ENCODE peak calls at places on chromosomes 12 and 14, in ten cellular contexts. K is Caco-2; I is HTR-8/SVneo; C is AG10803; H is naive thymus-derived CD4-positive, alpha-beta T cell; U is CD4-positive, alpha-beta T cell; L is HFF-Myc; A is MV-4-11; W is A549; J is neuronal stem cell. M is an unnamed sample.

GRCh38 chr12:127393896-127394295 is 873.1 kb upstream of the TMEM132C start:
- DNase-seq in A (no peak), J (no peak), H (no peak), U (no peak), K (no peak), L (peak), C (peak), I (no peak), W (no peak), M (no peak)

GRCh38 chr14:100037351-100037750 is 27.9 kb upstream of the EVL start:
- DNase-seq in J (no peak), C (peak), W (no peak), U (no peak), A (no peak), L (no peak), K (no peak), H (no peak), I (no peak), M (no peak)

GRCh38 chr12:100823988-100824387 is 29.4 kb downstream of the ANO4 start:
- DNase-seq in W (no peak), I (no peak), A (no peak), K (no peak), H (no peak), C (peak), U (no peak), J (no peak), L (no peak), M (no peak)

GRCh38 chr14:22882529-22883190 is 362 bp upstream of the REM2 start:
- DNase-seq in I (peak), J (no peak), C (peak), U (no peak), K (peak), A (no peak), H (peak), W (no peak), L (no peak), M (peak)

GRCh38 chr14:100224229-100224628 is 14.7 kb upstream of the YY1 start:
- DNase-seq in H (no peak), A (no peak), C (no peak), J (no peak), L (no peak), U (no peak), I (no peak), W (no peak), K (no peak), M (no peak)

GRCh38 chr14:75469606-75470237 is 41.9 kb downstream of the JDP2 start:
- DNase-seq in W (no peak), A (no peak), C (no peak), H (no peak), K (peak), I (no peak), J (no peak), U (no peak), L (no peak), M (no peak)

GRCh38 chr12:79454338-79454777 is 236.4 kb downstream of the PAWR start:
- DNase-seq in C (peak), J (no peak), U (no peak), H (no peak), W (no peak), L (peak), A (no peak), K (peak), I (no peak), M (peak)

GRCh38 chr12:77996670-77997069 is 166.0 kb downstream of the NAV3 start:
- DNase-seq in I (no peak), C (no peak), U (no peak), H (no peak), W (no peak), K (no peak), A (no peak), L (no peak), J (no peak), M (no peak)

GRCh38 chr14:29536886-29537511 is 390.6 kb downstream of the PRKD1 start:
- DNase-seq in K (no peak), H (no peak), I (peak), A (no peak), J (no peak), L (no peak), C (peak), U (no peak), W (no peak), M (no peak)

GRCh38 chr12:42090899-42091298 is 53.8 kb downstream of the GXYLT1 start:
- DNase-seq in C (peak), J (no peak), W (no peak), U (no peak), K (no peak), A (no peak), H (no peak), L (no peak), I (peak), M (no peak)

GRCh38 chr12:106246891-106247730 is 709 bp downstream of the CKAP4 start:
- DNase-seq in L (no peak), C (peak), A (peak), I (peak), K (peak), J (peak), H (peak), W (peak), U (peak), M (peak)

GRCh38 chr12:80556566-80556965 is 112.5 kb downstream of the PTPRQ start:
- DNase-seq in J (no peak), A (no peak), W (no peak), H (no peak), K (no peak), C (no peak), I (no peak), U (no peak), L (no peak), M (no peak)

GRCh38 chr14:104972301-104973211 is 5.6 kb downstream of the AHNAK2 start:
- DNase-seq in A (no peak), J (no peak), W (peak), H (no peak), L (no peak), I (no peak), C (peak), K (peak), U (no peak), M (peak)

GRCh38 chr12:89999699-90000505 is 291.3 kb upstream of the ATP2B1 start:
- DNase-seq in I (peak), W (no peak), J (no peak), K (no peak), U (no peak), C (peak), L (no peak), A (no peak), H (no peak), M (no peak)

GRCh38 chr14:79502101-79502750 is 709.1 kb downstream of the DIO2 start:
- DNase-seq in C (no peak), U (no peak), K (no peak), L (no peak), W (no peak), H (no peak), J (no peak), I (no peak), A (no peak), M (no peak)

M was measured in small intestine.